ENCODE peak calls at places on chromosomes 2 and 18, in eight cellular contexts. One of them, this sample, is unnamed.

GRCh38 chr2:135005753-135006152 is 41.5 kb downstream of the MAP3K19 start:
- DNase-seq in foreskin keratinocyte: no peak
- DNase-seq in colonic mucosa: no peak
- DNase-seq in BJ: no peak
- DNase-seq in fibroblast of lung: no peak
- DNase-seq in mucosa of descending colon: no peak
- DNase-seq in endothelial cell of umbilical vein: no peak
- DNase-seq in H9: no peak
- DNase-seq in this sample: no peak

GRCh38 chr2:80014637-80015036 is 289.9 kb downstream of the LRRTM1 start:
- DNase-seq in foreskin keratinocyte: no peak
- DNase-seq in colonic mucosa: no peak
- DNase-seq in BJ: no peak
- DNase-seq in fibroblast of lung: peak; percentile 13
- DNase-seq in mucosa of descending colon: no peak
- DNase-seq in endothelial cell of umbilical vein: no peak
- DNase-seq in H9: no peak
- DNase-seq in this sample: no peak

GRCh38 chr2:98478861-98479770 is 34.5 kb downstream of the INPP4A start:
- DNase-seq in foreskin keratinocyte: peak; percentile 30
- DNase-seq in colonic mucosa: no peak
- DNase-seq in BJ: no peak
- DNase-seq in fibroblast of lung: no peak
- DNase-seq in mucosa of descending colon: no peak
- DNase-seq in endothelial cell of umbilical vein: no peak
- DNase-seq in H9: no peak
- DNase-seq in this sample: no peak

GRCh38 chr2:163565192-163565591 is 170.6 kb downstream of the FIGN start:
- DNase-seq in foreskin keratinocyte: peak; percentile 10
- DNase-seq in colonic mucosa: no peak
- DNase-seq in BJ: no peak
- DNase-seq in fibroblast of lung: no peak
- DNase-seq in mucosa of descending colon: no peak
- DNase-seq in endothelial cell of umbilical vein: no peak
- DNase-seq in H9: no peak
- DNase-seq in this sample: no peak

GRCh38 chr2:11352781-11353537 is 8.5 kb upstream of the ROCK2 start:
- DNase-seq in foreskin keratinocyte: peak; percentile 46
- DNase-seq in colonic mucosa: no peak
- DNase-seq in BJ: no peak
- DNase-seq in fibroblast of lung: no peak
- DNase-seq in mucosa of descending colon: no peak
- DNase-seq in endothelial cell of umbilical vein: no peak
- DNase-seq in H9: no peak
- DNase-seq in this sample: no peak

GRCh38 chr2:5981241-5982055 is 289.3 kb downstream of the SOX11 start:
- DNase-seq in foreskin keratinocyte: no peak
- DNase-seq in colonic mucosa: no peak
- DNase-seq in BJ: no peak
- DNase-seq in fibroblast of lung: peak; percentile 71
- DNase-seq in mucosa of descending colon: no peak
- DNase-seq in endothelial cell of umbilical vein: no peak
- DNase-seq in H9: peak; percentile 62
- DNase-seq in this sample: no peak

GRCh38 chr2:98387478-98387877 is 41.2 kb downstream of the CNGA3 start:
- DNase-seq in foreskin keratinocyte: no peak
- DNase-seq in colonic mucosa: no peak
- DNase-seq in BJ: no peak
- DNase-seq in fibroblast of lung: no peak
- DNase-seq in mucosa of descending colon: no peak
- DNase-seq in endothelial cell of umbilical vein: no peak
- DNase-seq in H9: no peak
- DNase-seq in this sample: no peak

GRCh38 chr2:32865399-32866068 is 81.2 kb upstream of the LTBP1 start:
- DNase-seq in foreskin keratinocyte: peak; percentile 87
- DNase-seq in colonic mucosa: no peak
- DNase-seq in BJ: peak; percentile 94
- DNase-seq in fibroblast of lung: peak; percentile 96
- DNase-seq in mucosa of descending colon: no peak
- DNase-seq in endothelial cell of umbilical vein: peak; percentile 71
- DNase-seq in H9: no peak
- DNase-seq in this sample: no peak

GRCh38 chr2:24635181-24635580 is 144.1 kb downstream of the NCOA1 start:
- DNase-seq in foreskin keratinocyte: no peak
- DNase-seq in colonic mucosa: no peak
- DNase-seq in BJ: peak; percentile 22
- DNase-seq in fibroblast of lung: no peak
- DNase-seq in mucosa of descending colon: no peak
- DNase-seq in endothelial cell of umbilical vein: no peak
- DNase-seq in H9: no peak
- DNase-seq in this sample: no peak

GRCh38 chr2:186588940-186589732 is 720 bp upstream of the ITGAV start:
- DNase-seq in foreskin keratinocyte: no peak
- DNase-seq in colonic mucosa: peak; percentile 23
- DNase-seq in BJ: no peak
- DNase-seq in fibroblast of lung: no peak
- DNase-seq in mucosa of descending colon: no peak
- DNase-seq in endothelial cell of umbilical vein: peak; percentile 71
- DNase-seq in H9: no peak
- DNase-seq in this sample: no peak

GRCh38 chr18:39051013-39051412 is 1485.4 kb upstream of the CELF4 start:
- DNase-seq in foreskin keratinocyte: peak; percentile 47
- DNase-seq in colonic mucosa: no peak
- DNase-seq in BJ: no peak
- DNase-seq in fibroblast of lung: peak; percentile 43
- DNase-seq in mucosa of descending colon: no peak
- DNase-seq in endothelial cell of umbilical vein: no peak
- DNase-seq in H9: no peak
- DNase-seq in this sample: no peak

GRCh38 chr2:118584380-118584779 is 263.1 kb downstream of the EN1 start:
- DNase-seq in foreskin keratinocyte: no peak
- DNase-seq in colonic mucosa: no peak
- DNase-seq in BJ: no peak
- DNase-seq in fibroblast of lung: no peak
- DNase-seq in mucosa of descending colon: no peak
- DNase-seq in endothelial cell of umbilical vein: no peak
- DNase-seq in H9: no peak
- DNase-seq in this sample: no peak

DNA sequence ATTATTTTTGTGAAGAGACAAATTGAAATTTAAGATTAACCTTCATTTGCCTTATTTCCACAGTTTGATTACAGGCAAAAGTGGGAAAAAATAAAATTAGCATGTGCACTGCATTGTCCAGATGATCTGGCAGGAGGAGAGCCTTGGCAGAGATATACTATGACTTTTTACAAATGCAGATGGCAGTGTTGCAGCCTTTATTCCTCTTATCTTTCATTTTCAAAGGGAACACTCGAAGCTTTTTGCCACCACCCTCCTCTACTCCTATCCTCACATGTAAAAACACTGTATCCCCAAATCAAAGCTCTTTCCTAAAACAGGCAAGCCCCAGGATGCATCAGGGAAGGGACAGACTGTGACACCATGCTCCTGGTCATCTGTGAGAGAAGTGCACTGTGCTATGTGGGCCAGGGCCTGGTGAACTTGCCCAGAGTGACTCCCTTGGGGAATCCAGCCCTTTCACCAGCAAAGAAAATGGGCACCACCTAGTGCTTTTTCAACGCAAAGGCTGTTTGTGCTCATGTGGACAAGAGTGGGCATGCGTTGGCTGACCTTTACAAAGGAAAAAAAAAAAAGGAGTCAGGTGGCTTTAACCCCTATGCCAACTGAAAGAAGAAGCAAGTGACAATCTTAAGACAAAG is 74.7 kb upstream of the ETAA1 start:
- DNase-seq in foreskin keratinocyte: peak; percentile 52
- DNase-seq in colonic mucosa: peak; percentile 29
- DNase-seq in BJ: no peak
- DNase-seq in fibroblast of lung: peak; percentile 58
- DNase-seq in mucosa of descending colon: no peak
- DNase-seq in endothelial cell of umbilical vein: peak; percentile 28
- DNase-seq in H9: peak; percentile 78
- DNase-seq in this sample: peak; percentile 58
- TF ChIP-seq CTCF in foreskin keratinocyte: peak; percentile 72
- TF ChIP-seq CTCF in colonic mucosa: no peak
- TF ChIP-seq CTCF in BJ: peak; percentile 40
- TF ChIP-seq CTCF in fibroblast of lung: peak; percentile 49
- TF ChIP-seq CTCF in mucosa of descending colon: no peak
- TF ChIP-seq CTCF in endothelial cell of umbilical vein: peak; percentile 22
- TF ChIP-seq CTCF in H9: peak; percentile 61
- TF ChIP-seq CTCF in this sample: no peak

GRCh38 chr2:120288016-120288373 is 35.3 kb downstream of the RALB start:
- DNase-seq in foreskin keratinocyte: no peak
- DNase-seq in colonic mucosa: no peak
- DNase-seq in BJ: no peak
- DNase-seq in fibroblast of lung: no peak
- DNase-seq in mucosa of descending colon: no peak
- DNase-seq in endothelial cell of umbilical vein: no peak
- DNase-seq in H9: no peak
- DNase-seq in this sample: no peak

GRCh38 chr2:120278901-120279300 is 26.2 kb downstream of the RALB start:
- DNase-seq in foreskin keratinocyte: no peak
- DNase-seq in colonic mucosa: no peak
- DNase-seq in BJ: no peak
- DNase-seq in fibroblast of lung: no peak
- DNase-seq in mucosa of descending colon: no peak
- DNase-seq in endothelial cell of umbilical vein: no peak
- DNase-seq in H9: no peak
- DNase-seq in this sample: no peak

GRCh38 chr2:120287183-120288015 is 34.7 kb downstream of the RALB start:
- DNase-seq in foreskin keratinocyte: peak; percentile 87
- DNase-seq in colonic mucosa: no peak
- DNase-seq in BJ: peak; percentile 80
- DNase-seq in fibroblast of lung: peak; percentile 91
- DNase-seq in mucosa of descending colon: no peak
- DNase-seq in endothelial cell of umbilical vein: no peak
- DNase-seq in H9: no peak
- DNase-seq in this sample: no peak

GRCh38 chr2:120279708-120280107 is 27.1 kb downstream of the RALB start:
- DNase-seq in foreskin keratinocyte: no peak
- DNase-seq in colonic mucosa: no peak
- DNase-seq in BJ: no peak
- DNase-seq in fibroblast of lung: no peak
- DNase-seq in mucosa of descending colon: no peak
- DNase-seq in endothelial cell of umbilical vein: no peak
- DNase-seq in H9: no peak
- DNase-seq in this sample: no peak

DNA sequence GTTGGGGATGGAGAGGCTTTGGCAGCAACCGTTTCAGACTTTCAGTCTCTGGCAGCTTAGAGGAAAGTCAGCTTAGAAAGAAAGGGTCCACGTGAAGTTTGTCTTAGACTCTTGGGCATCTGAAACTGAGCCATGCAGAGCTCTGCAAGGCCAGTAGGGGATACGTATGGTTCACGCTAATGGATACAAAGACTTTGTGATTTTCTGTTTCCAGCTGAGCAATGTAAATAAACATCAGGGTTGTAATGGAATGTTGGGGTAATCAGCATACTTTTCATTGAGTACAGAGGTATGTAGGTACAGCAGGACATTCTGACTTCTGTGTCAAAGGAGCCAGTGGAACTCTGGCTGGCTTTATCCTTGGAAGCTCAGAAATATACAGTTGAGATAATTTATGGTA is 31.0 kb downstream of the RALB start:
- DNase-seq in foreskin keratinocyte: no peak
- DNase-seq in colonic mucosa: no peak
- DNase-seq in BJ: no peak
- DNase-seq in fibroblast of lung: peak; percentile 52
- DNase-seq in mucosa of descending colon: no peak
- DNase-seq in endothelial cell of umbilical vein: no peak
- DNase-seq in H9: peak; percentile 49
- DNase-seq in this sample: no peak
- TF ChIP-seq CTCF in foreskin keratinocyte: peak; percentile 16
- TF ChIP-seq CTCF in colonic mucosa: no peak
- TF ChIP-seq CTCF in BJ: peak; percentile 32
- TF ChIP-seq CTCF in fibroblast of lung: peak; percentile 39
- TF ChIP-seq CTCF in mucosa of descending colon: no peak
- TF ChIP-seq CTCF in endothelial cell of umbilical vein: peak; percentile 7
- TF ChIP-seq CTCF in H9: peak; percentile 69
- TF ChIP-seq CTCF in this sample: no peak

GRCh38 chr2:75310915-75311314 is 111.6 kb upstream of the TACR1 start:
- DNase-seq in foreskin keratinocyte: peak; percentile 13
- DNase-seq in colonic mucosa: no peak
- DNase-seq in BJ: no peak
- DNase-seq in fibroblast of lung: peak; percentile 30
- DNase-seq in mucosa of descending colon: no peak
- DNase-seq in endothelial cell of umbilical vein: no peak
- DNase-seq in H9: no peak
- DNase-seq in this sample: no peak

GRCh38 chr2:75315436-75315835 is 116.1 kb upstream of the TACR1 start:
- DNase-seq in foreskin keratinocyte: no peak
- DNase-seq in colonic mucosa: no peak
- DNase-seq in BJ: no peak
- DNase-seq in fibroblast of lung: no peak
- DNase-seq in mucosa of descending colon: no peak
- DNase-seq in endothelial cell of umbilical vein: no peak
- DNase-seq in H9: no peak
- DNase-seq in this sample: no peak

GRCh38 chr2:75309596-75310290 is 110.4 kb upstream of the TACR1 start:
- DNase-seq in foreskin keratinocyte: peak; percentile 52
- DNase-seq in colonic mucosa: no peak
- DNase-seq in BJ: peak; percentile 9
- DNase-seq in fibroblast of lung: peak; percentile 41
- DNase-seq in mucosa of descending colon: no peak
- DNase-seq in endothelial cell of umbilical vein: no peak
- DNase-seq in H9: no peak
- DNase-seq in this sample: no peak

GRCh38 chr2:75311521-75311920 is 112.2 kb upstream of the TACR1 start:
- DNase-seq in foreskin keratinocyte: no peak
- DNase-seq in colonic mucosa: no peak
- DNase-seq in BJ: no peak
- DNase-seq in fibroblast of lung: no peak
- DNase-seq in mucosa of descending colon: no peak
- DNase-seq in endothelial cell of umbilical vein: no peak
- DNase-seq in H9: no peak
- DNase-seq in this sample: no peak

DNA sequence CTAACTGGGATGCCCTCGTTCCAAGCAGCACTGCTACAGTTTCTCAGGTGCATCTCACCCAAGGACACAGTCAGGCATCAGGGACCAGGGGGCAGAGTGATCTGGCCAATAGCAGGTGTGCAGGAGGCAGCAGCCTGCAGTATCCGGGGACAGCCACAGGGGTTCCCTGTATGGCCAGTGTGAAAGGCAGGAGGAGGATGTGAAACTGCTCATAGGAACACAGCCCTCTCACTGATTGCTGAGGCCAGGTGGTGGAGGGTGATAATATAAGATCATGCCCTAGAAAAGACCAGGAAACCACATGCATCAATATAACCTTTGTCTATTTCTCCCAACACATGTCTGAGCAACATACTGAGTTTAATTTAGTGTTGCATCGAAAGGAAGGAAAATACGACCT is 112.7 kb upstream of the TACR1 start:
- DNase-seq in foreskin keratinocyte: no peak
- DNase-seq in colonic mucosa: no peak
- DNase-seq in BJ: no peak
- DNase-seq in fibroblast of lung: no peak
- DNase-seq in mucosa of descending colon: no peak
- DNase-seq in endothelial cell of umbilical vein: no peak
- DNase-seq in H9: peak; percentile 82
- DNase-seq in this sample: no peak
- TF ChIP-seq CTCF in foreskin keratinocyte: peak; percentile 9
- TF ChIP-seq CTCF in colonic mucosa: no peak
- TF ChIP-seq CTCF in BJ: no peak
- TF ChIP-seq CTCF in fibroblast of lung: no peak
- TF ChIP-seq CTCF in mucosa of descending colon: no peak
- TF ChIP-seq CTCF in endothelial cell of umbilical vein: no peak
- TF ChIP-seq CTCF in H9: peak; percentile 55
- TF ChIP-seq CTCF in this sample: no peak

GRCh38 chr2:106797494-106797893 is 88.5 kb downstream of the ST6GAL2 start:
- DNase-seq in foreskin keratinocyte: no peak
- DNase-seq in colonic mucosa: no peak
- DNase-seq in BJ: no peak
- DNase-seq in fibroblast of lung: no peak
- DNase-seq in mucosa of descending colon: no peak
- DNase-seq in endothelial cell of umbilical vein: no peak
- DNase-seq in H9: no peak
- DNase-seq in this sample: no peak
- TF ChIP-seq CTCF in foreskin keratinocyte: no peak
- TF ChIP-seq CTCF in colonic mucosa: no peak
- TF ChIP-seq CTCF in BJ: no peak
- TF ChIP-seq CTCF in fibroblast of lung: no peak
- TF ChIP-seq CTCF in mucosa of descending colon: no peak
- TF ChIP-seq CTCF in endothelial cell of umbilical vein: no peak
- TF ChIP-seq CTCF in H9: peak; percentile 31
- TF ChIP-seq CTCF in this sample: no peak